ENCODE peak calls at places on chromosomes 5 and 9, in seven cellular contexts. S, E, I, Z, K, O and C are unnamed samples.
A peak's percentile ranks its signal among the peaks of the same experiment; 100 is the strongest.

GRCh38 chr5:72434056-72434780 is 73.0 kb downstream of the ZNF366 start:
- DNase-seq in E (no peak), I (no peak), O (no peak), Z (no peak), S (no peak), K (no peak), C (no peak)

GRCh38 chr9:134967547-134967930 is 49.8 kb upstream of the FCN1 start:
- DNase-seq in Z (no peak), E (no peak), K (no peak), S (peak; percentile 6), I (no peak), O (no peak), C (no peak)

GRCh38 chr5:168282120-168282519 is 9.3 kb upstream of the WWC1 start:
- DNase-seq in O (peak; percentile 53), I (no peak), Z (no peak), E (no peak), S (peak; percentile 86), K (peak; percentile 57), C (peak; percentile 47)

GRCh38 chr5:34998058-34998789 is 49.5 kb downstream of the AGXT2 start:
- DNase-seq in S (peak; percentile 66), O (no peak), K (no peak), E (no peak), I (no peak), Z (no peak), C (no peak)

GRCh38 chr9:101738566-101739183 is at the start of gene GRIN3A:
- DNase-seq in I (peak; percentile 61), O (no peak), Z (no peak), K (no peak), E (peak; percentile 24), S (no peak), C (peak; percentile 49)

GRCh38 chr9:135666534-135667402 is 3.7 kb downstream of the LCN9 start:
- DNase-seq in S (no peak), E (no peak), K (no peak), Z (no peak), I (no peak), O (no peak), C (no peak)

GRCh38 chr5:149838881-149839739 is 105.5 kb downstream of the PDE6A start:
- DNase-seq in I (no peak), S (peak; percentile 78), K (peak; percentile 64), E (no peak), Z (no peak), O (peak; percentile 34), C (no peak)

GRCh38 chr5:119367502-119368237 is 11.9 kb downstream of the TNFAIP8 start:
- DNase-seq in O (peak; percentile 44), E (no peak), S (peak; percentile 64), I (no peak), K (no peak), Z (no peak), C (no peak)

GRCh38 chr5:38468202-38468656 is 88.2 kb downstream of the LIFR start:
- DNase-seq in K (peak; percentile 84), Z (no peak), I (no peak), E (no peak), S (peak; percentile 97), O (peak; percentile 57), C (no peak)

GRCh38 chr5:85375525-85375924 is 990.8 kb upstream of the EDIL3 start:
- DNase-seq in K (no peak), S (no peak), E (no peak), Z (no peak), O (no peak), I (no peak), C (no peak)

GRCh38 chr9:42386477-42386876 is 203.0 kb downstream of the SPATA31A6 start:
- DNase-seq in I (no peak), K (no peak), S (no peak), E (no peak), Z (no peak), O (no peak), C (no peak)

GRCh38 chr9:72154468-72155281 is 5.4 kb downstream of the GDA start:
- DNase-seq in K (no peak), E (no peak), I (no peak), S (no peak), O (no peak), Z (no peak), C (no peak)

GRCh38 chr9:131645078-131645776 is 94.6 kb downstream of the RAPGEF1 start:
- DNase-seq in Z (no peak), S (no peak), O (peak; percentile 94), E (no peak), K (peak; percentile 52), I (no peak), C (no peak)

GRCh38 chr5:141717043-141717442 is 35.0 kb upstream of the ARAP3 start:
- DNase-seq in E (no peak), Z (no peak), O (no peak), S (no peak), I (no peak), K (no peak), C (no peak)

GRCh38 chr5:57779383-57780223 is 297.0 kb upstream of the ACTBL2 start:
- DNase-seq in S (peak; percentile 83), E (peak; percentile 57), O (peak; percentile 88), Z (no peak), K (peak; percentile 76), I (peak; percentile 73), C (peak; percentile 32)

GRCh38 chr9:96566401-96567202 is 53.0 kb downstream of the CDC14B start:
- DNase-seq in Z (peak; percentile 39), K (peak; percentile 74), S (no peak), I (peak; percentile 91), O (peak; percentile 70), E (peak; percentile 68), C (peak; percentile 89)

GRCh38 chr5:116702776-116703175 is 128.2 kb upstream of the SEMA6A start:
- DNase-seq in O (no peak), K (no peak), E (no peak), Z (no peak), I (no peak), S (no peak), C (no peak)

GRCh38 chr5:116576043-116576713 is 1.6 kb upstream of the SEMA6A start:
- DNase-seq in S (peak; percentile 19), E (peak; percentile 90), O (peak; percentile 78), I (peak; percentile 95), Z (peak; percentile 83), K (peak; percentile 78), C (peak; percentile 93)

GRCh38 chr5:177967221-177967887 is 28.7 kb downstream of the PROP1 start:
- DNase-seq in Z (no peak), S (no peak), K (no peak), E (no peak), I (no peak), O (no peak), C (no peak)

GRCh38 chr5:35672995-35673394 is 55.3 kb downstream of the SPEF2 start:
- DNase-seq in E (no peak), S (no peak), Z (no peak), O (no peak), I (peak; percentile 77), K (peak; percentile 49), C (peak; percentile 34)

GRCh38 chr9:91405343-91406077 is 18.1 kb downstream of the NFIL3 start:
- DNase-seq in O (peak; percentile 17), Z (no peak), K (no peak), I (no peak), E (no peak), S (no peak), C (no peak)

GRCh38 chr5:168750926-168751325 is 171.8 kb upstream of the PANK3 start:
- DNase-seq in Z (no peak), I (no peak), O (no peak), S (no peak), K (no peak), E (no peak), C (no peak)

GRCh38 chr5:179595916-179596315 is 27.6 kb downstream of the HNRNPH1 start:
- DNase-seq in O (no peak), K (peak; percentile 81), S (peak; percentile 88), Z (no peak), E (no peak), I (no peak), C (no peak)

GRCh38 chr5:50751064-50751657 is 84.7 kb downstream of the PARP8 start:
- DNase-seq in O (peak; percentile 75), S (peak; percentile 55), I (peak; percentile 74), K (peak; percentile 69), Z (no peak), E (peak; percentile 20), C (no peak)

GRCh38 chr9:110936719-110937452 is 101.4 kb downstream of the LPAR1 start:
- DNase-seq in Z (no peak), I (no peak), E (no peak), K (peak; percentile 75), O (no peak), S (peak; percentile 87), C (no peak)

GRCh38 chr5:102138243-102138653 is 157.8 kb downstream of the SLCO4C1 start:
- DNase-seq in O (peak; percentile 58), I (no peak), S (no peak), Z (no peak), E (no peak), K (no peak), C (no peak)

DNA sequence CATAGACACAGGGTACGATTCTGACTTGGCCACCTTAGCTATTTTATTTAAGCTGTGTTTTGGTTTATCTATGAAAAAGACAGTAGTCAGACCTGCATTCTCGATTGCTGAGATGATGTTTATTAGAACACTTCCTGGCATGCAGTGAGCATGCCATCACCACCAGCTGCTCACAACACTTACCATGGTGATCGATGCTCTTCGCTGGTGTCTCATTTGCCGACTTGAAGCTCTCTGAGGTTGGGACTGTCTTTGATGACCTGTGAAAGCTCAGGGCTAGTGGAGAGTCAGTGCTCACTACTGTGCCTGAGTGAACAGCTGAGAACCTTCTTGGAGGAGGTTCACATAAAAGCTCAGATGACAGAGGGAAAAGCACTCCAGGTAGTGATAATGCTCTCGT is 4.4 kb upstream of the C9orf153 start:
- DNase-seq in E (no peak), K (no peak), S (peak; percentile 43), Z (no peak), I (no peak), O (no peak), C (no peak)
- H3K18ac ChIP-seq in E (no peak overlapping the region), K (no peak overlapping the region), S (no peak overlapping the region), Z (no peak overlapping the region), I (no peak overlapping the region), O (no peak overlapping the region), C (no peak overlapping the region)

DNA sequence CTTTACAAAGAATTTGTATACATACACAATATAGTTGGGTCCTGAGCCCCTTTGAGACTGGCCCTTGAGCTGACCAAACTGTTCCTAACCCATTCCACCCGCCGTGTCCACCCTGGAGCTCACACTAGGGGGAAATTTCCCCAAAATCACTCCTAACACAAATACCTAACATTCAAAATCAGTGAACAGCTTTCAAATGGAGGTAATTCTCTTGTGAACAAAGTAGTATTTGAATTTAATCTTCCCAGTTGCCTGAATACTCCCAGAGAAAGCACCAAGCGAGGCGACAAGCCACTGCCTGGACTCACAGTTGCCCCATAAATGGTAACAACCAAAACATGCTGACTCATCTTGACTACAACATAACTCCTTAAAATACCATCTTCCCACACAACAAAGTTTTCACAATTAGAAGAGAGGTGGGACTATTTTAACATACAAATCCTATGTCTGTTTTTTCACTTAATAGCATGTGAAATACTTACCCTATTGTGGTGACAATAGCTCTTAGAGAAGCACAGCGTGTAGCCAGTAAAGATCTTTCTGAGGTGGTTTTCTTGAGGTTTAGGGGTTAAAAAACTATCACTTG is 31.7 kb upstream of the SCAMP1 start:
- DNase-seq in K (peak; percentile 17), E (no peak), Z (no peak), I (peak; percentile 41), O (no peak), S (peak; percentile 40), C (no peak)
- H3K18ac ChIP-seq in K (no peak overlapping the region), E (no peak overlapping the region), Z (no peak overlapping the region), I (peak overlapping the region; percentile 94), O (no peak overlapping the region), S (peak overlapping the region; percentile 33), C (no peak overlapping the region)

GRCh38 chr5:136810198-136810823 is 445.0 kb upstream of the TRPC7 start:
- DNase-seq in Z (no peak), E (no peak), I (no peak), S (peak; percentile 77), O (no peak), K (peak; percentile 24), C (no peak)
- H3K18ac ChIP-seq in Z (no peak overlapping the region), E (no peak overlapping the region), I (no peak overlapping the region), S (no peak overlapping the region), O (no peak overlapping the region), K (no peak overlapping the region), C (no peak overlapping the region)

GRCh38 chr9:13963005-13963653 is 350.8 kb downstream of the NFIB start:
- DNase-seq in K (no peak), E (no peak), I (no peak), O (no peak), S (no peak), Z (no peak), C (no peak)
- H3K18ac ChIP-seq in K (no peak overlapping the region), E (no peak overlapping the region), I (no peak overlapping the region), O (no peak overlapping the region), S (no peak overlapping the region), Z (no peak overlapping the region), C (no peak overlapping the region)